ENCODE peak calls at places on chromosomes 1 and 21, in seven cellular contexts. One of them, this sample, is unnamed.

GRCh38 chr1:195574511-195574910 is 1033.7 kb downstream of the KCNT2 start:
- DNase-seq in esophagus squamous epithelium: no peak
- DNase-seq in endothelial cell: no peak
- DNase-seq in colonic mucosa: no peak
- DNase-seq in glutamatergic neuron: no peak
- DNase-seq in nephron progenitor cell: no peak
- DNase-seq in astrocyte: no peak
- DNase-seq in this sample: no peak

GRCh38 chr1:244599937-244600350 is 53.0 kb upstream of the DESI2 start:
- DNase-seq in esophagus squamous epithelium: no peak
- DNase-seq in endothelial cell: no peak
- DNase-seq in colonic mucosa: no peak
- DNase-seq in glutamatergic neuron: no peak
- DNase-seq in nephron progenitor cell: no peak
- DNase-seq in astrocyte: peak; percentile 95
- DNase-seq in this sample: peak; percentile 89

GRCh38 chr1:26413031-26413430 is 2.4 kb downstream of the LIN28A start:
- DNase-seq in esophagus squamous epithelium: no peak
- DNase-seq in endothelial cell: no peak
- DNase-seq in colonic mucosa: no peak
- DNase-seq in glutamatergic neuron: no peak
- DNase-seq in nephron progenitor cell: no peak
- DNase-seq in astrocyte: no peak
- DNase-seq in this sample: no peak

GRCh38 chr1:10733967-10734366 is 62.5 kb downstream of the CASZ1 start:
- DNase-seq in esophagus squamous epithelium: no peak
- DNase-seq in endothelial cell: no peak
- DNase-seq in colonic mucosa: no peak
- DNase-seq in glutamatergic neuron: no peak
- DNase-seq in nephron progenitor cell: no peak
- DNase-seq in astrocyte: no peak
- DNase-seq in this sample: no peak

GRCh38 chr21:35046880-35047229 is 2.2 kb downstream of the RUNX1 start:
- DNase-seq in esophagus squamous epithelium: no peak
- DNase-seq in endothelial cell: peak; percentile 57
- DNase-seq in colonic mucosa: no peak
- DNase-seq in glutamatergic neuron: no peak
- DNase-seq in nephron progenitor cell: no peak
- DNase-seq in astrocyte: peak; percentile 71
- DNase-seq in this sample: no peak

GRCh38 chr21:25518491-25518911 is 88.8 kb downstream of the MRPL39 start:
- DNase-seq in esophagus squamous epithelium: no peak
- DNase-seq in endothelial cell: peak; percentile 9
- DNase-seq in colonic mucosa: no peak
- DNase-seq in glutamatergic neuron: no peak
- DNase-seq in nephron progenitor cell: peak; percentile 15
- DNase-seq in astrocyte: no peak
- DNase-seq in this sample: no peak

GRCh38 chr1:108717774-108718316 is 5.1 kb downstream of the FNDC7 start:
- DNase-seq in esophagus squamous epithelium: no peak
- DNase-seq in endothelial cell: no peak
- DNase-seq in colonic mucosa: no peak
- DNase-seq in glutamatergic neuron: no peak
- DNase-seq in nephron progenitor cell: no peak
- DNase-seq in astrocyte: no peak
- DNase-seq in this sample: no peak

GRCh38 chr1:30758785-30759380 is 1.3 kb upstream of the LAPTM5 start:
- DNase-seq in esophagus squamous epithelium: no peak
- DNase-seq in endothelial cell: no peak
- DNase-seq in colonic mucosa: no peak
- DNase-seq in glutamatergic neuron: no peak
- DNase-seq in nephron progenitor cell: no peak
- DNase-seq in astrocyte: no peak
- DNase-seq in this sample: no peak

GRCh38 chr1:228066891-228067654 is 15.4 kb upstream of the ARF1 start:
- DNase-seq in esophagus squamous epithelium: no peak
- DNase-seq in endothelial cell: no peak
- DNase-seq in colonic mucosa: no peak
- DNase-seq in glutamatergic neuron: no peak
- DNase-seq in nephron progenitor cell: no peak
- DNase-seq in astrocyte: no peak
- DNase-seq in this sample: no peak

GRCh38 chr1:109266965-109267364 is 16.0 kb downstream of the PSRC1 start:
- DNase-seq in esophagus squamous epithelium: no peak
- DNase-seq in endothelial cell: no peak
- DNase-seq in colonic mucosa: no peak
- DNase-seq in glutamatergic neuron: no peak
- DNase-seq in nephron progenitor cell: no peak
- DNase-seq in astrocyte: peak; percentile 90
- DNase-seq in this sample: no peak

DNA sequence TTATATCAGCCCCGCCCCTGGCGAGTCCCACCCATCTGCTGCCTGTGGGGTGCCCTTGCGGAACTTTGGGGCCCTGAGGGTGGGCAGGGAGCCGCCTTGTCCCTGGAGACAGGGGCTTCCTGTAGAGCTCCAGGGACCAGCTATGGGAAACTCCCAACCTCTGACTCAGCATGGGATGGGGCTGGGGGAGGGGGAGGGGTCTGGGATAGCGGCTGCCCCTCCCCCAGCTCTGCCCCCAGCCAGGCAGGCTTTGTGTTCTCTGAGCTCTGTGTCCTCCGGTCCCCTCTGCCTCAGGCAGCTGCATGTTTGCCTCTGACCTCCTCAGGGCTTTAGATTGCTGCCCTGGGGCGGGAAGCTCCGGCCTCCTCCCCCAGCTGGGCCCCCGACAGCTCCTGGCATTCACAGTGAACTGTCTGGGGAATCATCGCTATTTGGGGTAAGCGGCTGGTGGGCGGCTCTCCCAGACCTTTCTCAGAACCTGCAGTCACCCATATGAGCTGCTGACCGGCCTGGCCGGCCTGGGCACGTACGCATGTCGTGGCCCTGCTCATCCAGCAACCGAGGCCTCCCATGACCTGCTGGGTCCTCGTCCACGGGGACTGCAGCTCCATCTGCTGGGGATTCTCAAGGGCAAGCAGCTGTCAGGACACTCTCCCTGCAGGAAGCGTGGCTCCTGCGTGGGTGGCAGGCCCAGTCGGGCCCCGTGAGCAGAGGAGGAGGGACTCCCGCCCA is 17.1 kb downstream of the ARHGEF16 start:
- DNase-seq in esophagus squamous epithelium: no peak
- DNase-seq in endothelial cell: peak; percentile 63
- DNase-seq in colonic mucosa: no peak
- DNase-seq in glutamatergic neuron: peak; percentile 71
- DNase-seq in nephron progenitor cell: peak; percentile 66
- DNase-seq in astrocyte: peak; percentile 36
- DNase-seq in this sample: no peak
- TF ChIP-seq CTCF in esophagus squamous epithelium: peak; percentile 42
- TF ChIP-seq CTCF in endothelial cell: no peak
- TF ChIP-seq CTCF in colonic mucosa: no peak
- TF ChIP-seq CTCF in glutamatergic neuron: no peak
- TF ChIP-seq CTCF in nephron progenitor cell: peak; percentile 38
- TF ChIP-seq CTCF in astrocyte: peak; percentile 18
- TF ChIP-seq CTCF in this sample: peak; percentile 51

GRCh38 chr1:14467112-14467511 is 131.4 kb upstream of the KAZN start:
- DNase-seq in esophagus squamous epithelium: no peak
- DNase-seq in endothelial cell: no peak
- DNase-seq in colonic mucosa: no peak
- DNase-seq in glutamatergic neuron: no peak
- DNase-seq in nephron progenitor cell: no peak
- DNase-seq in astrocyte: no peak
- DNase-seq in this sample: no peak
- TF ChIP-seq CTCF in esophagus squamous epithelium: no peak
- TF ChIP-seq CTCF in endothelial cell: peak; percentile 31
- TF ChIP-seq CTCF in colonic mucosa: no peak
- TF ChIP-seq CTCF in glutamatergic neuron: peak; percentile 60
- TF ChIP-seq CTCF in nephron progenitor cell: no peak
- TF ChIP-seq CTCF in astrocyte: no peak
- TF ChIP-seq CTCF in this sample: no peak

DNA sequence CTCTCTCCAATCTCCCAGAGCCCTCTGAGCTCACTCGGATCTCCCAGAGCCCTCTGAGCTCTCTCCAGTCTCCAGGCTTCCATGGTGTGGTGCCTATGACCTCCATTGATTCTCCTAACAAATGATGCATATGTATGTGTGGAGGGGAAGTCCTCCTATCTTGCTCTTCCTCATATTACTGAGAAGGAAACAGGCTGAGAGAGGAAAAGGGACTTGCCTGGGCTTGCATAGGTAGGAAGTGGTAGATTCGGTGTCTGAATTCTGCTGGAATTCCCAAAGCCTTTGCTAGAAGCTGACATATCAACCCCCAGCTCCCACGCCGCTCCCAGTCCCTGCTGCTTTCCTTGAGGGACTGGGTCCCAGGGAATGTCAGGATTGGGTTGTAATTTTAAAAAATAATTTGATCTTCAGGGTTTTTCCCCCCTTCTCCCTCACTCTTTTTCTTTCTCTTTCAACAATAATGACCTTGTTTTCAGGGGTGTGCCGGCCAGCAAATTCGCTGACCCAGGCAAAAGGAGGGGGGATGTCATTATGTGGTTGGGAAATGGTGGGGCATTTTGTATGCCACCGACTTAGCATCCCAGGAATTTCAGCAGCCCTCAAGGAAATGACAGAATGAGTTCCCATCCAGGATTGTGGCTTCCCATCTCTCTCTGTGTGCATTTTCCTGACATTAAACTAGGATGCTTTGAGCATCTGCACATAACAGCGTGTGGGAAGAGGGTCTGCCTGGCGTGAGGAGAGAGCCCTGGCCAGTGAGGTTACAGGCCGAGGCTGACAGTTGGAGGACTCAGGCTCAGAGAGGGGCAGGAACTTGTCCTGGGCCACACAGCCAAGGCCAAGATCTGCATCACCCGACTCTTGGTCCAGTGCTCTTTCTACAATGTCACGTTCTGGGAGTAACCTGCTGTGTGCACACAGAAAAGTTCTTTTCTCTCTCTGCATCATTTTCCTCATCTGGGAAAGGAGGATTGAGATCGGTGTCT is 42.5 kb upstream of the RUNX3 start:
- DNase-seq in esophagus squamous epithelium: no peak
- DNase-seq in endothelial cell: no peak
- DNase-seq in colonic mucosa: no peak
- DNase-seq in glutamatergic neuron: no peak
- DNase-seq in nephron progenitor cell: no peak
- DNase-seq in astrocyte: no peak
- DNase-seq in this sample: no peak
- TF ChIP-seq CTCF in esophagus squamous epithelium: no peak
- TF ChIP-seq CTCF in endothelial cell: no peak
- TF ChIP-seq CTCF in colonic mucosa: no peak
- TF ChIP-seq CTCF in glutamatergic neuron: no peak
- TF ChIP-seq CTCF in nephron progenitor cell: no peak
- TF ChIP-seq CTCF in astrocyte: no peak
- TF ChIP-seq CTCF in this sample: no peak

GRCh38 chr1:152960452-152961044 is 9.9 kb upstream of the SPRR4 start:
- DNase-seq in esophagus squamous epithelium: no peak
- DNase-seq in endothelial cell: no peak
- DNase-seq in colonic mucosa: no peak
- DNase-seq in glutamatergic neuron: no peak
- DNase-seq in nephron progenitor cell: no peak
- DNase-seq in astrocyte: no peak
- DNase-seq in this sample: no peak
- TF ChIP-seq CTCF in esophagus squamous epithelium: no peak
- TF ChIP-seq CTCF in endothelial cell: no peak
- TF ChIP-seq CTCF in colonic mucosa: no peak
- TF ChIP-seq CTCF in glutamatergic neuron: no peak
- TF ChIP-seq CTCF in nephron progenitor cell: no peak
- TF ChIP-seq CTCF in astrocyte: no peak
- TF ChIP-seq CTCF in this sample: no peak

DNA sequence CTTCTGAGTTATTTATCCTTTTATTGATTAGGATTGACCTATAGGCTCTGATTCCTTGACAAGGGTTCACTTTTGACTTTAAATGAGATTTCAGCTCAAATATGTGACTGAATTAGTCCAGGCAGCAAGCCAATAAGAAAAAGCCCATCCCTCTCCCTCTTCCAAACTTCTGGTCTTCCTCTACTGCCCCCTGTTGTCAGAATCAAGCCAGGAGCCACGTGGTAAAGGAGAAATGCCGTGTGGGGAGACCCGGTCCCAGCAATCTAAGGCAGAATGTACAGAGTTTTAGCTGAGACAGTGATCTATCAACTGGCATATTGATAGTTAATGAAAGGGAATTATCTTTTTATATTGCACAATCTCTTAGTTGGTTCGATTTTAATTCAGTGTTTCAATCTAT is 5.2 kb downstream of the ADAMTS5 start:
- DNase-seq in esophagus squamous epithelium: no peak
- DNase-seq in endothelial cell: peak; percentile 12
- DNase-seq in colonic mucosa: peak; percentile 26
- DNase-seq in glutamatergic neuron: peak; percentile 52
- DNase-seq in nephron progenitor cell: no peak
- DNase-seq in astrocyte: no peak
- DNase-seq in this sample: no peak
- TF ChIP-seq CTCF in esophagus squamous epithelium: no peak
- TF ChIP-seq CTCF in endothelial cell: peak; percentile 33
- TF ChIP-seq CTCF in colonic mucosa: no peak
- TF ChIP-seq CTCF in glutamatergic neuron: peak; percentile 55
- TF ChIP-seq CTCF in nephron progenitor cell: peak; percentile 27
- TF ChIP-seq CTCF in astrocyte: peak; percentile 8
- TF ChIP-seq CTCF in this sample: no peak

GRCh38 chr1:29383972-29384371 is 147.7 kb downstream of the PTPRU start:
- DNase-seq in esophagus squamous epithelium: no peak
- DNase-seq in endothelial cell: no peak
- DNase-seq in colonic mucosa: no peak
- DNase-seq in glutamatergic neuron: no peak
- DNase-seq in nephron progenitor cell: no peak
- DNase-seq in astrocyte: peak; percentile 36
- DNase-seq in this sample: peak; percentile 6

GRCh38 chr1:29380532-29380931 is 144.2 kb downstream of the PTPRU start:
- DNase-seq in esophagus squamous epithelium: no peak
- DNase-seq in endothelial cell: no peak
- DNase-seq in colonic mucosa: no peak
- DNase-seq in glutamatergic neuron: no peak
- DNase-seq in nephron progenitor cell: no peak
- DNase-seq in astrocyte: peak; percentile 58
- DNase-seq in this sample: no peak

GRCh38 chr1:29382851-29383588 is 146.7 kb downstream of the PTPRU start:
- DNase-seq in esophagus squamous epithelium: no peak
- DNase-seq in endothelial cell: no peak
- DNase-seq in colonic mucosa: no peak
- DNase-seq in glutamatergic neuron: no peak
- DNase-seq in nephron progenitor cell: no peak
- DNase-seq in astrocyte: no peak
- DNase-seq in this sample: no peak

GRCh38 chr1:29381426-29381825 is 145.1 kb downstream of the PTPRU start:
- DNase-seq in esophagus squamous epithelium: no peak
- DNase-seq in endothelial cell: no peak
- DNase-seq in colonic mucosa: no peak
- DNase-seq in glutamatergic neuron: no peak
- DNase-seq in nephron progenitor cell: no peak
- DNase-seq in astrocyte: no peak
- DNase-seq in this sample: no peak

DNA sequence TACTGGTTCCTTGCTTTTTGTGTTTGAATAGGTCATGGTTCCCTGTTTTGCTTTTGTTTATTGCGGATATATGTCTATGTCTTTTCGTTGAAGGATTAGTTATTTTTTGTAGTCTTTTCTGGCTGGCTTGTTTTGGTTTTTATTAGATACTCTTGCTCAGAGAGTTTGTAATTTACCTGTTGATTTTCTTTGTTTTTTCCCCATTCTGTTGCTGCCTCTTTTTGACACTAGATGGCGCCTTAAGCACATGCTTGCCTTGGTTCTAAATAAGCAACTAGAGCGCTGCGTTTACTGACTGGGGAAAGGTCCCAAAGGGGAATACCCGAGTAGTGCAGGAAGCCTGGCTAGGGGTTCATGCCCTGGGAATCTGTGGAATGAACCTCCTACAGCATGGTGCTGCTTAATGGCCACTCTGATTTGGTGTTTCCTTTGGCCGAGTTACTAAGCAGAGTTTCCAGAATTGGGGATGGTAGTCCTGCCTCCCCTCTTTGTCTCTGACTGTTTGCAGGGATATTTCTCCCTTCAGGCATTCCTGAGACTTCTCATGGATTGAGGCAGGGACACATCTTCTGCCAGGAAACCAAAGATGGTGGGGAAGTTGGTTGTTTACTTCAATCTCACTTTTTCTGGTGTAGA is 143.2 kb downstream of the PTPRU start:
- DNase-seq in esophagus squamous epithelium: no peak
- DNase-seq in endothelial cell: no peak
- DNase-seq in colonic mucosa: no peak
- DNase-seq in glutamatergic neuron: no peak
- DNase-seq in nephron progenitor cell: no peak
- DNase-seq in astrocyte: peak; percentile 6
- DNase-seq in this sample: no peak
- TF ChIP-seq CTCF in esophagus squamous epithelium: peak; percentile 36
- TF ChIP-seq CTCF in endothelial cell: peak; percentile 82
- TF ChIP-seq CTCF in colonic mucosa: peak; percentile 26
- TF ChIP-seq CTCF in glutamatergic neuron: peak; percentile 81
- TF ChIP-seq CTCF in nephron progenitor cell: peak; percentile 56
- TF ChIP-seq CTCF in astrocyte: peak; percentile 80
- TF ChIP-seq CTCF in this sample: peak; percentile 49

This sample was measured in AG04450.